ENCODE peak calls at places on chromosomes 1 and 21, in eight cellular contexts. E is kidney tubule cell; P is T-helper 17 cell; B is AG10803; D is NCI-H1436; G is mesothelial cell of epicardium; V is endodermal cell; K is stimulated activated CD4-positive, alpha-beta T cell treated with anti-CD3 and anti-CD28 coated beads, Interleukin-2, amount 100 ng/mL, for 24 hours. Q is an unnamed sample.

GRCh38 chr1:169951108-169951507 is 57.4 kb upstream of the SCYL3 start:
- DNase-seq in K (no peak), V (no peak), D (no peak), P (no peak), B (no peak), E (no peak), G (no peak), Q (no peak)

GRCh38 chr1:94865369-94865768 is 45.2 kb downstream of the SLC44A3 start:
- DNase-seq in V (no peak), E (peak; percentile 34), K (no peak), G (no peak), D (no peak), B (peak; percentile 90), P (no peak), Q (no peak)

GRCh38 chr1:18094096-18094495 is 13.5 kb upstream of the IGSF21 start:
- DNase-seq in V (no peak), G (no peak), K (no peak), D (no peak), B (no peak), P (no peak), E (no peak), Q (no peak)

GRCh38 chr1:58764294-58764978 is 19.4 kb downstream of the JUN start:
- DNase-seq in V (no peak), E (peak; percentile 44), B (peak; percentile 81), K (no peak), D (no peak), G (no peak), P (no peak), Q (no peak)

GRCh38 chr1:241271427-241271826 is 85.6 kb downstream of the RGS7 start:
- DNase-seq in E (peak; percentile 22), D (no peak), B (no peak), V (no peak), P (no peak), G (no peak), K (no peak), Q (no peak)

GRCh38 chr1:45409243-45409642 is 69.0 kb upstream of the MUTYH start:
- DNase-seq in E (no peak), B (peak; percentile 17), G (no peak), V (no peak), K (no peak), D (no peak), P (no peak), Q (no peak)

GRCh38 chr1:246300653-246301549 is 206.2 kb downstream of the SMYD3 start:
- DNase-seq in P (no peak), D (no peak), G (no peak), V (no peak), E (peak; percentile 22), B (no peak), K (no peak), Q (no peak)

GRCh38 chr1:3174487-3175247 is 105.7 kb downstream of the PRDM16 start:
- DNase-seq in E (peak; percentile 42), D (no peak), K (no peak), V (no peak), B (peak; percentile 23), P (no peak), G (no peak), Q (no peak)

GRCh38 chr1:45876000-45876399 is 72.6 kb downstream of the MAST2 start:
- DNase-seq in D (peak; percentile 10), V (no peak), B (no peak), E (no peak), P (no peak), K (no peak), G (no peak), Q (no peak)

GRCh38 chr1:235657269-235657668 is 7.7 kb upstream of the GNG4 start:
- DNase-seq in P (no peak), B (no peak), G (no peak), K (no peak), D (no peak), E (no peak), V (no peak), Q (no peak)

GRCh38 chr1:221148580-221148979 is 269.3 kb downstream of the HLX start:
- DNase-seq in K (no peak), P (no peak), G (no peak), B (no peak), V (no peak), D (no peak), E (no peak), Q (no peak)

GRCh38 chr1:22747021-22747734 is 36.5 kb downstream of the EPHB2 start:
- DNase-seq in E (peak; percentile 100), G (no peak), B (peak; percentile 51), V (no peak), K (no peak), D (no peak), P (no peak), Q (no peak)

GRCh38 chr1:39525366-39526165 is 34.1 kb downstream of the BMP8A start:
- DNase-seq in B (no peak), V (no peak), P (no peak), G (no peak), K (no peak), D (no peak), E (no peak), Q (no peak)

GRCh38 chr1:47323475-47324105 is 9.6 kb upstream of the STIL start:
- DNase-seq in P (no peak), K (no peak), D (peak; percentile 6), B (no peak), G (no peak), E (peak; percentile 74), V (no peak), Q (no peak)

GRCh38 chr1:78491311-78492071 is 717 bp downstream of the PTGFR start:
- DNase-seq in B (peak; percentile 80), K (no peak), G (peak; percentile 42), P (no peak), V (peak; percentile 80), E (peak; percentile 91), D (no peak), Q (no peak)

GRCh38 chr1:154856049-154856448 is 14.0 kb downstream of the KCNN3 start:
- DNase-seq in P (no peak), G (no peak), B (no peak), D (no peak), K (no peak), E (no peak), V (no peak), Q (no peak)

GRCh38 chr1:235136111-235136510 is 7.5 kb upstream of the TOMM20 start:
- DNase-seq in K (no peak), G (no peak), D (no peak), P (no peak), E (no peak), V (no peak), B (no peak), Q (no peak)

GRCh38 chr21:29360799-29361765 is 62.4 kb downstream of the BACH1 start:
- DNase-seq in P (no peak), K (no peak), D (no peak), G (no peak), B (no peak), V (no peak), E (peak; percentile 42), Q (no peak)

GRCh38 chr1:205711105-205712048 is 31.1 kb upstream of the SLC45A3 start:
- DNase-seq in G (peak; percentile 60), B (peak; percentile 77), K (peak; percentile 74), E (peak; percentile 80), P (no peak), D (peak; percentile 88), V (peak; percentile 81), Q (peak; percentile 35)

GRCh38 chr1:59367269-59368006 is 70.5 kb downstream of the FGGY start:
- DNase-seq in B (peak; percentile 98), V (peak; percentile 46), D (no peak), E (peak; percentile 47), G (no peak), K (no peak), P (no peak), Q (no peak)

GRCh38 chr1:157226739-157227138 is 88.5 kb upstream of the ETV3 start:
- DNase-seq in G (no peak), K (no peak), B (no peak), D (no peak), P (no peak), E (no peak), V (no peak), Q (no peak)

GRCh38 chr21:31752352-31752751 is 20.4 kb upstream of the SCAF4 start:
- DNase-seq in V (no peak), B (peak; percentile 35), D (no peak), G (no peak), E (peak; percentile 60), P (no peak), K (no peak), Q (no peak)

GRCh38 chr1:202802998-202803932 is 5.0 kb downstream of the KDM5B start:
- DNase-seq in P (no peak), D (no peak), V (no peak), K (no peak), E (no peak), G (no peak), B (peak; percentile 71), Q (no peak)

GRCh38 chr1:161705537-161705936 is 1.5 kb upstream of the FCRLA start:
- DNase-seq in E (no peak), V (no peak), B (no peak), P (no peak), K (no peak), D (no peak), G (no peak), Q (no peak)

GRCh38 chr21:25964926-25965325 is 205.6 kb downstream of the APP start:
- DNase-seq in D (no peak), V (no peak), K (no peak), P (no peak), B (no peak), G (no peak), E (no peak), Q (no peak)

GRCh38 chr1:155086182-155086741 is 7.6 kb downstream of the EFNA3 start:
- DNase-seq in G (peak; percentile 93), B (peak; percentile 37), K (peak; percentile 85), P (peak; percentile 74), E (peak; percentile 55), D (peak; percentile 51), V (peak; percentile 95), Q (peak; percentile 70)

GRCh38 chr1:62687903-62688686 is at the start of gene DOCK7:
- DNase-seq in E (peak; percentile 90), D (peak; percentile 43), B (peak; percentile 78), G (peak; percentile 79), K (peak; percentile 49), P (peak; percentile 31), V (peak; percentile 95), Q (peak; percentile 39)